ENCODE peak calls at places on chromosome 2, in six cellular contexts. M is cardiac muscle cell, P is uterus, Q is IMR-90, I is upper lobe of right lung, F is stomach. O is an unnamed sample. For H3K4me1, the result is how much of the 10 kb centered on the place peaks cover.

GRCh38 chr2:26636935-26637334 is 4.2 kb downstream of the CIB4 start:
- DNase-seq in Q (no peak), M (no peak), I (peak), P (no peak), F (no peak), O (no peak)

GRCh38 chr2:178076130-178076529 is 3.6 kb upstream of the PDE11A start:
- DNase-seq in Q (no peak), M (no peak), P (no peak), F (no peak), I (no peak), O (no peak)

GRCh38 chr2:124888431-124888830 is 863.3 kb downstream of the CNTNAP5 start:
- DNase-seq in P (no peak), F (no peak), Q (no peak), M (no peak), I (no peak), O (no peak)

GRCh38 chr2:153197635-153198386 is 280.8 kb downstream of the RPRM start:
- DNase-seq in P (no peak), M (no peak), F (no peak), Q (no peak), I (no peak), O (no peak)

GRCh38 chr2:235605306-235605998 is 111.6 kb downstream of the AGAP1 start:
- DNase-seq in P (peak), Q (peak), M (peak), I (no peak), F (peak), O (peak)

GRCh38 chr2:37982147-37982582 is 57.1 kb downstream of the RMDN2 start:
- DNase-seq in F (peak), Q (peak), M (peak), I (no peak), P (peak), O (peak)

GRCh38 chr2:167253025-167253424 is 364.7 kb downstream of the XIRP2 start:
- DNase-seq in M (no peak), Q (peak), P (no peak), F (no peak), I (no peak), O (no peak)

GRCh38 chr2:199659207-199659606 is 191.8 kb downstream of the FTCDNL1 start:
- DNase-seq in M (peak), I (no peak), P (no peak), Q (peak), F (no peak), O (no peak)

GRCh38 chr2:165203689-165204559 is at the start of gene SCN3A:
- DNase-seq in I (no peak), M (peak), P (no peak), Q (peak), F (peak), O (no peak)

GRCh38 chr2:42241517-42241916 is 72.4 kb downstream of the EML4 start:
- DNase-seq in F (no peak), Q (no peak), I (no peak), P (no peak), M (no peak), O (no peak)

GRCh38 chr2:42239289-42239661 is 70.1 kb downstream of the EML4 start:
- DNase-seq in Q (no peak), I (no peak), M (no peak), P (no peak), F (no peak), O (no peak)

GRCh38 chr2:42239811-42240210 is 70.7 kb downstream of the EML4 start:
- DNase-seq in P (no peak), M (no peak), I (no peak), Q (no peak), F (no peak), O (no peak)

GRCh38 chr2:42236911-42237310 is 67.8 kb downstream of the EML4 start:
- DNase-seq in Q (no peak), P (no peak), F (no peak), I (no peak), M (no peak), O (no peak)

DNA sequence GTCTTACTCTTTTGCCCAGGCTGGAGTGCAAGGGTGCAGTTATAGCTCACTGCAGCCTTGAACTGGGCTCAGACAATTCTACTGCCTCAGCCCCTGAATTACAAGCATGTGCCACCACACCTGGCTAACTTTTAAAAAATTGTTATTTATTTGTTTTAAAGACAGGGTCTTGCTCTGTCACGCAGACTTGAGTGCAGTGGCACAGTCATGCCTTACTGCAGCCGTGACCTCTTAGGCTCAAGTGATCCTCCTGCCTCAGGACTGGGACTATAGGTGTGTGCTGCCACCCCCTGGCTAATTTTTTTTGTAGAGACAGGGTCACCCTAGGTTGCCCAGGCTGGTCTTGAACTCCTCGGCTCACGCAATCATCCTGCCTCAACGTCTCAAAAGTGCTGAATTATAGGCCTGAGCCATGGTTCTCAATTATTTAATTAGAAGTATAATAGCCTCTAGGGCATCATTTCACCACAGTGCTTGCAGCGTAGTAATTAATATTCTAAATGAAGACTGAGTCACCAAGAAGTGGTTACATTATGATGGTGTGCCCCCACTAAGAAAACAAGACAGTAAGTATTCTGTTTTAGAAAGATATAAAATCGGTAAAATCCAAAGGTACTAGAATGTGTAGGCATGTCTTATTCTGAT is 69.6 kb downstream of the EML4 start:
- DNase-seq in I (no peak), M (peak), Q (no peak), P (peak), F (peak), O (no peak)
- TF ChIP-seq CTCF in I (peak), M (peak), Q (peak), P (peak), F (peak), O (no peak)

DNA sequence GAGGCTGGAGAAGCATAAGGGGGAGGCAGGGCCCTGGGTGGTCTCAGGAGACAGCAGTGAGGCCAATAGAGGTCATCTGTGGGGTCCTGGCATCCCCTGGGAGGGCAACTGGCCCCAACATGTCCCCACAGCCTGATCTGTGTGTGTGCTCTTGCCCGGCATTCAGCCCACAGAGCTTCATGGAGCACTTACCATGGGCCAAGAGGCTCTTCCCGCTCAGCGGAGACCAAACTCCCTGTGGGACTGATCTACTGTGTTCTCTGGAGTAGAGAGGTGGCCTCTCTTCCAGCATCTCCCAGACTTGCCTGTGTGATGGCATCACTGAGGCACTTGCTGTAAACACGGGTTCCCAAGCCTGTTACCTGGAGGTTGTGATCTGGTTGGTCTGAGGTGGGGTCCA is 67.5 kb downstream of the SOWAHC start:
- DNase-seq in I (peak), F (no peak), M (no peak), P (no peak), Q (no peak), O (no peak)
- H3K4me3 ChIP-seq in I (no peak), F (no peak), M (no peak), P (no peak), Q (no peak), O (no peak)

GRCh38 chr2:226551522-226552250 is 247.9 kb downstream of the IRS1 start:
- DNase-seq in P (no peak), M (no peak), Q (no peak), F (no peak), I (no peak), O (no peak)

GRCh38 chr2:226552571-226553285 is 246.9 kb downstream of the IRS1 start:
- DNase-seq in F (no peak), I (no peak), Q (no peak), M (no peak), P (no peak), O (no peak)

GRCh38 chr2:226553333-226553732 is 246.3 kb downstream of the IRS1 start:
- DNase-seq in Q (no peak), P (no peak), I (no peak), F (no peak), M (no peak), O (no peak)

GRCh38 chr2:226548706-226549105 is 250.9 kb downstream of the IRS1 start:
- DNase-seq in F (no peak), P (no peak), Q (peak), M (no peak), I (no peak), O (no peak)

GRCh38 chr2:226550801-226551200 is 248.8 kb downstream of the IRS1 start:
- DNase-seq in Q (no peak), P (no peak), F (no peak), M (no peak), I (no peak), O (no peak)
- H3K4me1 ChIP-seq in Q (under half), P (under half), F (under half), M (under half), I (under half), O (under half)

GRCh38 chr2:9991829-9992273 is 40.4 kb downstream of the GRHL1 start:
- DNase-seq in F (no peak), I (no peak), Q (no peak), P (no peak), M (no peak), O (no peak)

GRCh38 chr2:9991221-9991620 is 39.7 kb downstream of the GRHL1 start:
- DNase-seq in Q (no peak), I (no peak), M (no peak), P (no peak), F (no peak), O (no peak)

GRCh38 chr2:9995059-9995458 is 43.6 kb downstream of the GRHL1 start:
- DNase-seq in M (no peak), I (no peak), Q (no peak), F (no peak), P (peak), O (no peak)

GRCh38 chr2:9994462-9994861 is 43.0 kb downstream of the GRHL1 start:
- DNase-seq in M (no peak), Q (no peak), P (peak), I (no peak), F (no peak), O (no peak)

GRCh38 chr2:9993490-9994165 is 42.1 kb downstream of the GRHL1 start:
- DNase-seq in Q (no peak), P (no peak), M (no peak), F (no peak), I (no peak), O (no peak)
- TF ChIP-seq CTCF in Q (peak), P (no peak), M (no peak), F (no peak), I (no peak), O (peak)

DNA sequence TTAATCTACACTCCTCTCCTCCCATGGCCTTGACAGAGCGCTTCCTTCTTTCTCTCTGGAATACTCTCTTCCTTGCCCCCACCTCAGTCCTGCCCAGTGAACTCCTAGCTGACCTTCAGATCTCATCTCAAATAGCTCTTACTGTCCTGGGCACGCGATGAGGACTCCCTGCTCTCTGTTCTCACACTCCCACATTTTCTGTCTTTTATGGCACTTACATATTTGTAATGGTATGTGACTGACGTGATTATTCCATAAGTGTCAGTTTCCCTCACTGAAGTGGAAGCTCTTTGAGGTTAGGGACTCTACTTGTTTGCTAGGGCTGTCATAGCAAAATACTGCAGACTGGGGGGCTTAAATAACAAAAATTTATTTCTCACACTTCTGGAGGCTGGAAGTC is 1.7 kb upstream of the DYSF start:
- DNase-seq in F (no peak), M (no peak), P (no peak), Q (no peak), I (no peak), O (no peak)
- H3K4me3 ChIP-seq in F (no peak), M (no peak), P (no peak), Q (no peak), I (no peak), O (no peak)

DNA sequence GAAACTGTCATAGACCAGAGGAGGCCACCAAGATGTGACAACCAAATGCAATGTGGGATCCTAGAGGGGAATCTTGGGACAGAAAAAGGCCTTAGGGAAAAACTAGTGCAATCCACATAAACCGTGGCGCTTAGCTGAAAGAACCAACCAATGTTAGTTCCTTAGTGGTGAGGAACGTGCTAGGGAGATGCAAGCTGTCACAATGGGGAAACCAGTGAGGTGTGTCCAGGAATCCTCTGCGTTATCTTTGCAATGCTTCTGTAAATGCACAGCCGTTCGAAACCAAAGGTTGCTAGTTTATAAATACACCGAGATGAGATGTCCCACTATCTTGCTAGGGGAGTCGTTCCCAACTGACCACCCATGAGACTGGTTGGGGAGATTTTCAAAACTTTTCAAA is 157.0 kb upstream of the ID2 start:
- DNase-seq in Q (no peak), I (no peak), P (no peak), M (no peak), F (no peak), O (no peak)
- H3K4me1 ChIP-seq in Q (under half), I (under half), P (under half), M (under half), F (under half), O (under half)